ENCODE peak calls at places on chromosomes 11 and 22, in eight cellular contexts. A is stimulated activated CD8-positive, alpha-beta memory T cell treated with anti-CD3 and anti-CD28 coated beads, Interleukin-4, amount 100 ng/mL, for 1 hour; M is CD4-positive, alpha-beta T cell; T is HCT116; F is fibroblast of the conjunctiva; Q is progenitor cell of endocrine pancreas; C is activated CD4-positive, alpha-beta memory T cell treated with anti-CD3 and anti-CD28 coated beads, Interleukin-2, amount 10 ng/mL, durations not matched to agents 7 days and 5 days; S is NCI-H510A treated with DMSO at 0.1 percent for 48 hours. P is an unnamed sample.

GRCh38 chr11:94060401-94060800 is 39.2 kb downstream of the HEPHL1 start:
- DNase-seq in Q (no peak), S (no peak), M (no peak), F (no peak), A (no peak), C (no peak), T (no peak), P (no peak)

GRCh38 chr22:46931414-46931813 is 169.0 kb downstream of the TBC1D22A start:
- DNase-seq in F (no peak), C (no peak), Q (no peak), T (peak), M (no peak), S (no peak), A (no peak), P (no peak)

GRCh38 chr11:102802341-102802740 is 4.4 kb upstream of the MMP1 start:
- DNase-seq in C (no peak), M (no peak), T (no peak), Q (no peak), F (peak), S (no peak), A (no peak), P (no peak)

GRCh38 chr11:71213696-71214552 is 38.5 kb downstream of the SHANK2 start:
- DNase-seq in S (no peak), F (no peak), T (no peak), A (no peak), Q (no peak), C (no peak), M (no peak), P (no peak)

GRCh38 chr11:118610220-118610772 is 2.9 kb downstream of the PHLDB1 start:
- DNase-seq in S (no peak), A (no peak), Q (no peak), T (no peak), C (no peak), M (no peak), F (no peak), P (no peak)

GRCh38 chr22:26168934-26169311 is 339 bp upstream of the SEZ6L start:
- DNase-seq in C (no peak), A (no peak), T (no peak), Q (no peak), F (no peak), M (no peak), S (peak), P (peak)

GRCh38 chr22:48482771-48483170 is 1344.9 kb downstream of the BRD1 start:
- DNase-seq in A (no peak), Q (no peak), T (no peak), F (no peak), S (no peak), M (no peak), C (no peak), P (no peak)

GRCh38 chr11:10303558-10304363 is 1.1 kb upstream of the ADM start:
- DNase-seq in T (no peak), S (no peak), F (no peak), Q (no peak), A (no peak), M (no peak), C (no peak), P (peak)

GRCh38 chr11:77474509-77475070 is 696 bp upstream of the PAK1 start:
- DNase-seq in C (no peak), M (no peak), Q (no peak), F (no peak), T (no peak), S (no peak), A (no peak), P (no peak)

GRCh38 chr11:20125927-20126326 is 34.3 kb downstream of the DBX1 start:
- DNase-seq in C (no peak), A (no peak), T (no peak), Q (no peak), F (no peak), M (no peak), S (no peak), P (no peak)

GRCh38 chr11:3971756-3972404 is 116.4 kb downstream of the STIM1 start:
- DNase-seq in C (no peak), Q (no peak), A (no peak), S (no peak), M (no peak), F (no peak), T (no peak), P (no peak)

GRCh38 chr11:80899381-80899780 is 1458.6 kb upstream of the TENM4 start:
- DNase-seq in F (peak), M (no peak), Q (no peak), C (no peak), T (no peak), S (no peak), A (no peak), P (no peak)

P was measured in NCI-H526 treated with DMSO at 0.1 percent for 48 hours.